ENCODE peak calls at places on chromosomes 1 and 21, in four cellular contexts. One of them, this sample, is unnamed.

GRCh38 chr1:115064461-115064860 is 24.8 kb downstream of the TSPAN2 start:
- DNase-seq in EL: no peak
- DNase-seq in chondrocyte: no peak
- DNase-seq in H4: no peak
- DNase-seq in this sample: no peak

GRCh38 chr1:185393205-185393604 is 76.2 kb upstream of the IVNS1ABP start:
- DNase-seq in chondrocyte: no peak
- DNase-seq in H4: no peak
- DNase-seq in EL: no peak
- DNase-seq in this sample: no peak

GRCh38 chr1:242535986-242536385 is 11.5 kb upstream of the PLD5 start:
- DNase-seq in chondrocyte: no peak
- DNase-seq in H4: no peak
- DNase-seq in EL: no peak
- DNase-seq in this sample: no peak

GRCh38 chr1:246608616-246609376 is 42.5 kb downstream of the CNST start:
- DNase-seq in EL: peak
- DNase-seq in chondrocyte: no peak
- DNase-seq in H4: peak
- DNase-seq in this sample: peak

GRCh38 chr21:26840206-26840605 is 5.0 kb downstream of the ADAMTS1 start:
- DNase-seq in EL: no peak
- DNase-seq in H4: no peak
- DNase-seq in chondrocyte: no peak
- DNase-seq in this sample: no peak

GRCh38 chr1:226702318-226702956 is 36.6 kb downstream of the ITPKB start:
- DNase-seq in chondrocyte: no peak
- DNase-seq in H4: peak
- DNase-seq in EL: peak
- DNase-seq in this sample: no peak

GRCh38 chr1:97186381-97186780 is 464.8 kb downstream of the PTBP2 start:
- DNase-seq in chondrocyte: no peak
- DNase-seq in H4: no peak
- DNase-seq in EL: peak
- DNase-seq in this sample: no peak

GRCh38 chr1:109522026-109522425 is 12.5 kb upstream of the AMIGO1 start:
- DNase-seq in EL: no peak
- DNase-seq in chondrocyte: no peak
- DNase-seq in H4: no peak
- DNase-seq in this sample: no peak

GRCh38 chr1:85884372-85885035 is 176.3 kb upstream of the ZNHIT6 start:
- DNase-seq in H4: peak
- DNase-seq in chondrocyte: no peak
- DNase-seq in EL: peak
- DNase-seq in this sample: peak

GRCh38 chr1:20732071-20732587 is 374 bp downstream of the SH2D5 start:
- DNase-seq in EL: peak
- DNase-seq in chondrocyte: peak
- DNase-seq in H4: peak
- DNase-seq in this sample: no peak

GRCh38 chr1:19327301-19327700 is 15.2 kb downstream of the SLC66A1 start:
- DNase-seq in EL: no peak
- DNase-seq in chondrocyte: no peak
- DNase-seq in H4: no peak
- DNase-seq in this sample: no peak

GRCh38 chr1:151494741-151495281 is 16.4 kb upstream of the CGN start:
- DNase-seq in H4: peak
- DNase-seq in EL: peak
- DNase-seq in chondrocyte: no peak
- DNase-seq in this sample: peak

GRCh38 chr1:91744973-91745648 is 140.8 kb downstream of the TGFBR3 start:
- DNase-seq in EL: no peak
- DNase-seq in chondrocyte: no peak
- DNase-seq in H4: no peak
- DNase-seq in this sample: no peak

GRCh38 chr1:72186733-72187307 is 95.5 kb downstream of the NEGR1 start:
- DNase-seq in EL: peak
- DNase-seq in H4: peak
- DNase-seq in chondrocyte: no peak
- DNase-seq in this sample: peak

GRCh38 chr1:109924316-109924715 is 13.7 kb downstream of the CSF1 start:
- DNase-seq in chondrocyte: no peak
- DNase-seq in H4: no peak
- DNase-seq in EL: no peak
- DNase-seq in this sample: no peak

GRCh38 chr1:203036537-203036936 is 10.2 kb downstream of the PPFIA4 start:
- DNase-seq in chondrocyte: no peak
- DNase-seq in EL: no peak
- DNase-seq in H4: no peak
- DNase-seq in this sample: no peak

GRCh38 chr1:178540646-178541045 is 27.7 kb downstream of the TEX35 start:
- DNase-seq in chondrocyte: no peak
- DNase-seq in EL: peak
- DNase-seq in H4: peak
- DNase-seq in this sample: no peak

GRCh38 chr1:162822391-162823200 is 32.1 kb downstream of the HSD17B7 start:
- DNase-seq in H4: no peak
- DNase-seq in EL: peak
- DNase-seq in chondrocyte: no peak
- DNase-seq in this sample: peak